ENCODE peak calls at places on chromosome 17, in nine cellular contexts. C is foreskin melanocyte; J is adrenal gland; U is stimulated activated CD8-positive, alpha-beta memory T cell treated with anti-CD3 and anti-CD28 coated beads, Interleukin-4, amount 100 ng/mL, for 1 hour; V is stromal cell of bone marrow; D is CD4-positive, alpha-beta memory T cell; P is effector memory CD4-positive, alpha-beta T cell; H is substantia nigra; B is left colon. I is an unnamed sample.

GRCh38 chr17:75036643-75037268 is 10.0 kb downstream of the ATP5PD start:
- DNase-seq in C (no peak), J (peak; percentile 91), U (peak; percentile 50), V (peak; percentile 71), D (peak; percentile 97), P (peak; percentile 81), H (no peak), B (peak; percentile 90), I (peak; percentile 84)

GRCh38 chr17:5492970-5493369 is 6.6 kb downstream of the MIS12 start:
- DNase-seq in C (no peak), J (no peak), U (no peak), V (no peak), D (no peak), P (no peak), H (no peak), B (no peak), I (no peak)

GRCh38 chr17:8163978-8164814 is 1.4 kb upstream of the VAMP2 start:
- DNase-seq in C (no peak), J (peak; percentile 91), U (no peak), V (no peak), D (peak; percentile 75), P (peak; percentile 57), H (no peak), B (peak; percentile 85), I (no peak)

GRCh38 chr17:37743612-37743874 is 1.3 kb downstream of the HNF1B start:
- DNase-seq in C (no peak), J (no peak), U (no peak), V (no peak), D (no peak), P (no peak), H (no peak), B (peak; percentile 66), I (no peak)

GRCh38 chr17:17075037-17075755 is 32.9 kb downstream of the MPRIP start:
- DNase-seq in C (no peak), J (peak; percentile 80), U (no peak), V (no peak), D (peak; percentile 30), P (no peak), H (no peak), B (no peak), I (peak; percentile 47)

GRCh38 chr17:18038149-18038850 is 668 bp downstream of the ATPAF2 start:
- DNase-seq in C (no peak), J (no peak), U (no peak), V (no peak), D (no peak), P (no peak), H (no peak), B (peak; percentile 11), I (no peak)

GRCh38 chr17:57986841-57987581 is 1.0 kb downstream of the VEZF1 start:
- DNase-seq in C (peak; percentile 57), J (peak; percentile 75), U (no peak), V (no peak), D (peak; percentile 52), P (peak; percentile 22), H (no peak), B (peak; percentile 47), I (peak; percentile 52)

GRCh38 chr17:40224707-40225092 is 5.6 kb downstream of the WIPF2 start:
- DNase-seq in C (peak; percentile 85), J (peak; percentile 73), U (no peak), V (peak; percentile 83), D (no peak), P (no peak), H (peak; percentile 23), B (no peak), I (peak; percentile 61)

GRCh38 chr17:74325743-74326379 is at the start of gene KIF19:
- DNase-seq in C (no peak), J (peak; percentile 53), U (no peak), V (no peak), D (peak; percentile 48), P (peak; percentile 23), H (no peak), B (peak; percentile 60), I (no peak)

GRCh38 chr17:75625813-75626486 is 7.3 kb upstream of the SMIM5 start:
- DNase-seq in C (no peak), J (no peak), U (no peak), V (no peak), D (no peak), P (no peak), H (no peak), B (no peak), I (no peak)

GRCh38 chr17:42642377-42642776 is 16.7 kb upstream of the TUBG2 start:
- DNase-seq in C (no peak), J (no peak), U (no peak), V (no peak), D (no peak), P (no peak), H (no peak), B (no peak), I (no peak)

GRCh38 chr17:81230043-81230820 is 7.5 kb upstream of the CEP131 start:
- DNase-seq in C (no peak), J (no peak), U (no peak), V (no peak), D (no peak), P (no peak), H (no peak), B (no peak), I (no peak)

GRCh38 chr17:75983501-75984181 is 4.6 kb downstream of the TEN1 start:
- DNase-seq in C (no peak), J (peak; percentile 77), U (no peak), V (no peak), D (no peak), P (no peak), H (no peak), B (no peak), I (peak; percentile 48)

GRCh38 chr17:82933006-82933310 is 93.1 kb upstream of the ZNF750 start:
- DNase-seq in C (no peak), J (no peak), U (no peak), V (no peak), D (no peak), P (no peak), H (no peak), B (no peak), I (no peak)

GRCh38 chr17:45273551-45273957 is 11.7 kb upstream of the SPATA32 start:
- DNase-seq in C (no peak), J (no peak), U (no peak), V (no peak), D (no peak), P (no peak), H (no peak), B (no peak), I (no peak)

GRCh38 chr17:69357701-69358100 is 30.8 kb upstream of the ABCA5 start:
- DNase-seq in C (no peak), J (no peak), U (no peak), V (no peak), D (no peak), P (no peak), H (no peak), B (no peak), I (no peak)

GRCh38 chr17:35918665-35919064 is 11.9 kb downstream of the RDM1 start:
- DNase-seq in C (no peak), J (no peak), U (no peak), V (no peak), D (no peak), P (no peak), H (no peak), B (no peak), I (no peak)

GRCh38 chr17:82160081-82160480 is 52.6 kb downstream of the CCDC57 start:
- DNase-seq in C (no peak), J (no peak), U (no peak), V (no peak), D (no peak), P (no peak), H (no peak), B (no peak), I (no peak)

GRCh38 chr17:50209133-50209471 is 7.7 kb upstream of the COL1A1 start:
- DNase-seq in C (no peak), J (no peak), U (no peak), V (no peak), D (no peak), P (no peak), H (no peak), B (no peak), I (no peak)

GRCh38 chr17:60390223-60390622 is 1.7 kb downstream of the USP32 start:
- DNase-seq in C (peak; percentile 65), J (peak; percentile 73), U (no peak), V (no peak), D (no peak), P (no peak), H (no peak), B (no peak), I (peak; percentile 49)

GRCh38 chr17:17628388-17629008 is 37.0 kb upstream of the PEMT start:
- DNase-seq in C (no peak), J (no peak), U (no peak), V (no peak), D (peak; percentile 48), P (no peak), H (no peak), B (peak; percentile 57), I (no peak)

GRCh38 chr17:81365148-81365600 is 30.1 kb upstream of the BAHCC1 start:
- DNase-seq in C (no peak), J (peak; percentile 85), U (no peak), V (no peak), D (no peak), P (no peak), H (no peak), B (peak; percentile 73), I (no peak)

I was measured in fibroblast of the conjunctiva.